ENCODE peak calls at places on chromosome 21, in four cellular contexts. One of them, this sample, is unnamed.

GRCh38 chr21:23016617-23017016 is 2018.4 kb downstream of the NCAM2 start:
- DNase-seq in HT1080: peak
- DNase-seq in sigmoid colon: no peak
- DNase-seq in spleen: no peak
- DNase-seq in this sample: no peak

GRCh38 chr21:43948740-43949498 is 63.2 kb upstream of the TRAPPC10 start:
- DNase-seq in spleen: no peak
- DNase-seq in sigmoid colon: no peak
- DNase-seq in HT1080: no peak
- DNase-seq in this sample: no peak

GRCh38 chr21:32611471-32611997 is 643 bp downstream of the CFAP298 start:
- DNase-seq in sigmoid colon: no peak
- DNase-seq in HT1080: no peak
- DNase-seq in spleen: peak
- DNase-seq in this sample: no peak

GRCh38 chr21:25307489-25307888 is 299.8 kb downstream of the MRPL39 start:
- DNase-seq in sigmoid colon: no peak
- DNase-seq in spleen: no peak
- DNase-seq in HT1080: peak
- DNase-seq in this sample: no peak

GRCh38 chr21:33543505-33544129 is 779 bp downstream of the SON start:
- DNase-seq in sigmoid colon: peak
- DNase-seq in HT1080: peak
- DNase-seq in spleen: peak
- DNase-seq in this sample: peak

GRCh38 chr21:42021751-42022430 is 11.7 kb upstream of the ZBTB21 start:
- DNase-seq in spleen: no peak
- DNase-seq in HT1080: no peak
- DNase-seq in sigmoid colon: peak
- DNase-seq in this sample: no peak

GRCh38 chr21:44462834-44463200 is 7.5 kb downstream of the LRRC3 start:
- DNase-seq in HT1080: no peak
- DNase-seq in sigmoid colon: no peak
- DNase-seq in spleen: no peak
- DNase-seq in this sample: peak

GRCh38 chr21:22791986-22792560 is 1793.9 kb downstream of the NCAM2 start:
- DNase-seq in HT1080: peak
- DNase-seq in sigmoid colon: no peak
- DNase-seq in spleen: no peak
- DNase-seq in this sample: no peak

GRCh38 chr21:42534361-42534900 is 20.8 kb downstream of the SLC37A1 start:
- DNase-seq in HT1080: peak
- DNase-seq in spleen: no peak
- DNase-seq in sigmoid colon: peak
- DNase-seq in this sample: no peak

GRCh38 chr21:42411891-42412635 is 8.4 kb downstream of the UBASH3A start:
- DNase-seq in spleen: no peak
- DNase-seq in HT1080: no peak
- DNase-seq in sigmoid colon: peak
- DNase-seq in this sample: no peak